ENCODE peak calls at places on chromosomes 13 and 19, in six cellular contexts. B is cerebellar cortex; S is SK-N-SH; X is activated CD4-positive, alpha-beta T cell treated with anti-CD3 and anti-CD28 coated beads for 1 hour; Q is bronchial epithelial cell; M is stimulated activated CD4-positive, alpha-beta T cell treated with anti-CD3 and anti-CD28 coated beads, Interleukin-12 subunit alpha, Interleukin-12 subunit beta, amount 100 ng/mL, for 4 hours. G is an unnamed sample.
A peak's percentile ranks its signal among the peaks of the same experiment; 100 is the strongest.

GRCh38 chr19:18254546-18255500 is 19.4 kb downstream of the IQCN start:
- DNase-seq in S (no peak), Q (no peak), B (no peak), X (no peak), M (no peak), G (no peak)

GRCh38 chr19:40503300-40503699 is 36.5 kb downstream of the SPTBN4 start:
- DNase-seq in M (no peak), X (no peak), Q (no peak), B (no peak), S (peak; percentile 42), G (no peak)

GRCh38 chr19:35381318-35381717 is 10.4 kb downstream of the GPR42 start:
- DNase-seq in B (no peak), X (no peak), S (no peak), M (no peak), Q (no peak), G (no peak)

GRCh38 chr13:25987987-25988386 is 63.8 kb downstream of the SHISA2 start:
- DNase-seq in M (no peak), B (no peak), S (no peak), Q (no peak), X (no peak), G (no peak)

GRCh38 chr19:39913682-39914333 is 20.6 kb downstream of the FCGBP start:
- DNase-seq in X (no peak), M (no peak), B (no peak), S (no peak), Q (no peak), G (no peak)

GRCh38 chr13:43626994-43627393 is 159.8 kb downstream of the ENOX1 start:
- DNase-seq in M (no peak), Q (no peak), S (peak; percentile 18), X (no peak), B (no peak), G (no peak)

GRCh38 chr13:27321619-27322385 is 51.2 kb downstream of the RASL11A start:
- DNase-seq in Q (no peak), B (no peak), X (no peak), M (no peak), S (no peak), G (no peak)

GRCh38 chr19:45848922-45849321 is 14.0 kb downstream of the SYMPK start:
- DNase-seq in X (no peak), S (no peak), M (no peak), B (no peak), Q (no peak), G (no peak)

GRCh38 chr13:98690348-98691041 is 62.0 kb downstream of the SLC15A1 start:
- DNase-seq in S (peak; percentile 39), M (no peak), B (no peak), Q (no peak), X (no peak), G (no peak)

GRCh38 chr13:72998012-72998411 is 60.8 kb upstream of the KLF5 start:
- DNase-seq in Q (no peak), S (no peak), B (no peak), M (no peak), X (no peak), G (no peak)

GRCh38 chr19:1284979-1285736 is 515 bp upstream of the EFNA2 start:
- DNase-seq in S (no peak), M (no peak), X (no peak), B (no peak), Q (no peak), G (no peak)

GRCh38 chr13:69109891-69110525 is 997.6 kb upstream of the ATXN8OS start:
- DNase-seq in M (no peak), S (no peak), Q (peak; percentile 14), X (no peak), B (no peak), G (no peak)

GRCh38 chr13:21898461-21898860 is 227.6 kb downstream of the FGF9 start:
- DNase-seq in S (no peak), M (no peak), X (no peak), Q (peak; percentile 33), B (no peak), G (no peak)

GRCh38 chr13:19329365-19329764 is 147.7 kb upstream of the TUBA3C start:
- DNase-seq in M (no peak), B (no peak), X (no peak), S (no peak), Q (no peak), G (no peak)

GRCh38 chr19:10881403-10882107 is 10.2 kb downstream of the CARM1 start:
- DNase-seq in Q (no peak), X (no peak), B (no peak), S (peak; percentile 45), M (no peak), G (no peak)

GRCh38 chr19:42553292-42554045 is 25.2 kb upstream of the CEACAM1 start:
- DNase-seq in S (no peak), M (no peak), X (no peak), Q (peak; percentile 20), B (no peak), G (no peak)

GRCh38 chr19:29851769-29852521 is 40.2 kb downstream of the CCNE1 start:
- DNase-seq in B (no peak), M (no peak), X (no peak), S (no peak), Q (no peak), G (no peak)

GRCh38 chr19:55452381-55453325 is 8.8 kb downstream of the ISOC2 start:
- DNase-seq in Q (peak; percentile 31), X (no peak), B (peak; percentile 96), M (no peak), S (peak; percentile 98), G (no peak)

GRCh38 chr13:110869231-110869804 is 45.6 kb downstream of the ANKRD10 start:
- DNase-seq in X (no peak), S (no peak), Q (no peak), M (no peak), B (no peak), G (no peak)

G was measured in epithelial cell of prostate.